ENCODE peak calls at places on chromosomes 16 and 17, in eight cellular contexts. K, M, Z, P, I, U, D and G are unnamed samples.

GRCh38 chr17:36112572-36112971 is 8.9 kb downstream of the CCL4 start:
- DNase-seq in P (no peak), U (no peak), I (no peak), D (no peak), Z (no peak), M (no peak), K (no peak), G (no peak)

GRCh38 chr17:17557796-17558195 is 33.7 kb downstream of the PEMT start:
- DNase-seq in K (peak), M (no peak), Z (no peak), I (no peak), D (no peak), P (no peak), U (no peak), G (no peak)

GRCh38 chr16:67939507-67940435 is 3.1 kb upstream of the PSMB10 start:
- DNase-seq in Z (no peak), K (no peak), U (no peak), M (no peak), I (no peak), P (no peak), D (no peak), G (no peak)

GRCh38 chr16:86975445-86975844 is 341.7 kb downstream of the C16orf95 start:
- DNase-seq in K (no peak), Z (no peak), D (no peak), M (no peak), P (peak), U (no peak), I (peak), G (no peak)

GRCh38 chr17:79915850-79916430 is 76.7 kb upstream of the CBX4 start:
- DNase-seq in D (no peak), I (no peak), M (no peak), K (peak), P (peak), Z (no peak), U (no peak), G (no peak)

GRCh38 chr16:59045496-59045895 is 311.4 kb upstream of the GOT2 start:
- DNase-seq in M (no peak), Z (no peak), P (peak), I (no peak), U (no peak), D (no peak), K (no peak), G (no peak)

GRCh38 chr16:63323055-63323454 is 1286.8 kb upstream of the CDH8 start:
- DNase-seq in U (no peak), M (no peak), K (no peak), P (no peak), Z (no peak), D (no peak), I (no peak), G (no peak)

GRCh38 chr17:3935140-3935542 is 18.9 kb upstream of the P2RX1 start:
- DNase-seq in K (peak), Z (peak), M (no peak), I (no peak), D (no peak), P (peak), U (no peak), G (no peak)

GRCh38 chr16:56488035-56488434 is 31.8 kb downstream of the BBS2 start:
- DNase-seq in Z (no peak), P (no peak), U (no peak), D (no peak), K (no peak), I (no peak), M (no peak), G (no peak)

GRCh38 chr17:45693792-45694191 is 90.3 kb upstream of the CRHR1 start:
- DNase-seq in I (no peak), Z (no peak), D (no peak), K (no peak), M (no peak), U (no peak), P (no peak), G (no peak)